ENCODE peak calls at places on chromosomes 1 and 21, in six cellular contexts. One of them, this sample, is unnamed.

GRCh38 chr1:109290998-109291397 is 8.1 kb upstream of the PSRC1 start:
- DNase-seq in pancreas: no peak
- DNase-seq in H54: no peak
- DNase-seq in anterior cingulate cortex: no peak
- DNase-seq in endothelial cell: no peak
- DNase-seq in NCI-H1417: no peak
- DNase-seq in this sample: no peak

GRCh38 chr1:207911983-207912760 is 1.2 kb upstream of the CD34 start:
- DNase-seq in pancreas: no peak
- DNase-seq in H54: no peak
- DNase-seq in anterior cingulate cortex: no peak
- DNase-seq in endothelial cell: no peak
- DNase-seq in NCI-H1417: no peak
- DNase-seq in this sample: no peak

GRCh38 chr1:66350001-66350547 is 183.9 kb upstream of the SGIP1 start:
- DNase-seq in pancreas: no peak
- DNase-seq in H54: no peak
- DNase-seq in anterior cingulate cortex: no peak
- DNase-seq in endothelial cell: no peak
- DNase-seq in NCI-H1417: no peak
- DNase-seq in this sample: no peak

GRCh38 chr1:30312226-30312625 is 411.2 kb downstream of the MATN1 start:
- DNase-seq in pancreas: no peak
- DNase-seq in H54: no peak
- DNase-seq in anterior cingulate cortex: no peak
- DNase-seq in endothelial cell: no peak
- DNase-seq in NCI-H1417: no peak
- DNase-seq in this sample: no peak

GRCh38 chr1:205714190-205714905 is 34.0 kb upstream of the SLC45A3 start:
- DNase-seq in pancreas: no peak
- DNase-seq in H54: no peak
- DNase-seq in anterior cingulate cortex: no peak
- DNase-seq in endothelial cell: no peak
- DNase-seq in NCI-H1417: no peak
- DNase-seq in this sample: no peak

GRCh38 chr1:67342002-67342890 is 34.6 kb downstream of the IL12RB2 start:
- DNase-seq in pancreas: no peak
- DNase-seq in H54: no peak
- DNase-seq in anterior cingulate cortex: no peak
- DNase-seq in endothelial cell: no peak
- DNase-seq in NCI-H1417: no peak
- DNase-seq in this sample: no peak

GRCh38 chr1:161258439-161259386 is at the start of gene PCP4L1:
- DNase-seq in pancreas: peak
- DNase-seq in H54: no peak
- DNase-seq in anterior cingulate cortex: peak
- DNase-seq in endothelial cell: peak
- DNase-seq in NCI-H1417: peak
- DNase-seq in this sample: no peak

GRCh38 chr1:76955652-76956051 is 88.4 kb downstream of the ST6GALNAC5 start:
- DNase-seq in pancreas: no peak
- DNase-seq in H54: no peak
- DNase-seq in anterior cingulate cortex: no peak
- DNase-seq in endothelial cell: no peak
- DNase-seq in NCI-H1417: no peak
- DNase-seq in this sample: no peak

GRCh38 chr1:228033376-228033775 is 26.6 kb downstream of the WNT3A start:
- DNase-seq in pancreas: no peak
- DNase-seq in H54: no peak
- DNase-seq in anterior cingulate cortex: no peak
- DNase-seq in endothelial cell: no peak
- DNase-seq in NCI-H1417: no peak
- DNase-seq in this sample: no peak

GRCh38 chr21:43195131-43196021 is 26.6 kb downstream of the CRYAA start:
- DNase-seq in pancreas: peak
- DNase-seq in H54: no peak
- DNase-seq in anterior cingulate cortex: no peak
- DNase-seq in endothelial cell: no peak
- DNase-seq in NCI-H1417: no peak
- DNase-seq in this sample: no peak

GRCh38 chr1:240293706-240294105 is 202.0 kb downstream of the FMN2 start:
- DNase-seq in pancreas: no peak
- DNase-seq in H54: no peak
- DNase-seq in anterior cingulate cortex: no peak
- DNase-seq in endothelial cell: no peak
- DNase-seq in NCI-H1417: no peak
- DNase-seq in this sample: no peak

GRCh38 chr21:41852151-41852928 is 26.8 kb downstream of the PRDM15 start:
- DNase-seq in pancreas: no peak
- DNase-seq in H54: no peak
- DNase-seq in anterior cingulate cortex: no peak
- DNase-seq in endothelial cell: no peak
- DNase-seq in NCI-H1417: no peak
- DNase-seq in this sample: no peak

GRCh38 chr1:229913491-229913890 is 153.5 kb upstream of the GALNT2 start:
- DNase-seq in pancreas: no peak
- DNase-seq in H54: no peak
- DNase-seq in anterior cingulate cortex: no peak
- DNase-seq in endothelial cell: no peak
- DNase-seq in NCI-H1417: peak
- DNase-seq in this sample: no peak

GRCh38 chr1:8468751-8469150 is 150.8 kb downstream of the SLC45A1 start:
- DNase-seq in pancreas: no peak
- DNase-seq in H54: no peak
- DNase-seq in anterior cingulate cortex: no peak
- DNase-seq in endothelial cell: no peak
- DNase-seq in NCI-H1417: no peak
- DNase-seq in this sample: no peak

GRCh38 chr1:245155186-245156040 is 628 bp downstream of the KIF26B start:
- DNase-seq in pancreas: peak
- DNase-seq in H54: no peak
- DNase-seq in anterior cingulate cortex: no peak
- DNase-seq in endothelial cell: peak
- DNase-seq in NCI-H1417: peak
- DNase-seq in this sample: peak

GRCh38 chr1:236489710-236490377 is 33.9 kb upstream of the LGALS8 start:
- DNase-seq in pancreas: no peak
- DNase-seq in H54: peak
- DNase-seq in anterior cingulate cortex: no peak
- DNase-seq in endothelial cell: peak
- DNase-seq in NCI-H1417: peak
- DNase-seq in this sample: peak

GRCh38 chr1:31944205-31945089 is 6.3 kb upstream of the PTP4A2 start:
- DNase-seq in pancreas: peak
- DNase-seq in H54: peak
- DNase-seq in anterior cingulate cortex: no peak
- DNase-seq in endothelial cell: peak
- DNase-seq in NCI-H1417: no peak
- DNase-seq in this sample: peak

GRCh38 chr1:210464519-210465039 is 135.9 kb downstream of the HHAT start:
- DNase-seq in pancreas: no peak
- DNase-seq in H54: peak
- DNase-seq in anterior cingulate cortex: no peak
- DNase-seq in endothelial cell: no peak
- DNase-seq in NCI-H1417: no peak
- DNase-seq in this sample: no peak

GRCh38 chr1:186286615-186287317 is 88.3 kb downstream of the TPR start:
- DNase-seq in pancreas: no peak
- DNase-seq in H54: no peak
- DNase-seq in anterior cingulate cortex: no peak
- DNase-seq in endothelial cell: no peak
- DNase-seq in NCI-H1417: no peak
- DNase-seq in this sample: no peak

GRCh38 chr1:243507001-243507671 is 251.3 kb downstream of the SDCCAG8 start:
- DNase-seq in pancreas: no peak
- DNase-seq in H54: no peak
- DNase-seq in anterior cingulate cortex: no peak
- DNase-seq in endothelial cell: no peak
- DNase-seq in NCI-H1417: peak
- DNase-seq in this sample: no peak

GRCh38 chr1:47192458-47193384 is 2.9 kb upstream of the PDZK1IP1 start:
- DNase-seq in pancreas: peak
- DNase-seq in H54: peak
- DNase-seq in anterior cingulate cortex: peak
- DNase-seq in endothelial cell: peak
- DNase-seq in NCI-H1417: peak
- DNase-seq in this sample: peak

GRCh38 chr1:84096121-84096635 is 47.9 kb upstream of the PRKACB start:
- DNase-seq in pancreas: no peak
- DNase-seq in H54: no peak
- DNase-seq in anterior cingulate cortex: no peak
- DNase-seq in endothelial cell: no peak
- DNase-seq in NCI-H1417: no peak
- DNase-seq in this sample: no peak

GRCh38 chr1:229068266-229069043 is 202.5 kb upstream of the RAB4A start:
- DNase-seq in pancreas: no peak
- DNase-seq in H54: no peak
- DNase-seq in anterior cingulate cortex: peak
- DNase-seq in endothelial cell: no peak
- DNase-seq in NCI-H1417: no peak
- DNase-seq in this sample: no peak

GRCh38 chr1:9294440-9294773 is 1.7 kb downstream of the SPSB1 start:
- DNase-seq in pancreas: no peak
- DNase-seq in H54: no peak
- DNase-seq in anterior cingulate cortex: no peak
- DNase-seq in endothelial cell: no peak
- DNase-seq in NCI-H1417: peak
- DNase-seq in this sample: no peak

GRCh38 chr1:26772687-26773086 is 15.1 kb upstream of the PIGV start:
- DNase-seq in pancreas: no peak
- DNase-seq in H54: no peak
- DNase-seq in anterior cingulate cortex: no peak
- DNase-seq in endothelial cell: no peak
- DNase-seq in NCI-H1417: no peak
- DNase-seq in this sample: no peak

GRCh38 chr1:65949230-65949626 is 156.5 kb downstream of the PDE4B start:
- DNase-seq in pancreas: no peak
- DNase-seq in H54: no peak
- DNase-seq in anterior cingulate cortex: no peak
- DNase-seq in endothelial cell: no peak
- DNase-seq in NCI-H1417: peak
- DNase-seq in this sample: no peak